ENCODE peak calls at places on chromosomes 1 and 21, in five cellular contexts. One of them, this sample, is unnamed.

GRCh38 chr1:225954753-225955152 is 13.7 kb upstream of the LEFTY2 start:
- DNase-seq in GM03348: no peak
- DNase-seq in naive thymus-derived CD8-positive, alpha-beta T cell: no peak
- DNase-seq in effector memory CD4-positive, alpha-beta T cell: no peak
- DNase-seq in HuH-7.5: no peak
- DNase-seq in this sample: no peak

GRCh38 chr1:229025576-229025975 is 245.3 kb upstream of the RAB4A start:
- DNase-seq in GM03348: no peak
- DNase-seq in naive thymus-derived CD8-positive, alpha-beta T cell: no peak
- DNase-seq in effector memory CD4-positive, alpha-beta T cell: no peak
- DNase-seq in HuH-7.5: no peak
- DNase-seq in this sample: no peak

GRCh38 chr1:239547987-239548386 is 161.6 kb downstream of the CHRM3 start:
- DNase-seq in GM03348: no peak
- DNase-seq in naive thymus-derived CD8-positive, alpha-beta T cell: no peak
- DNase-seq in effector memory CD4-positive, alpha-beta T cell: no peak
- DNase-seq in HuH-7.5: no peak
- DNase-seq in this sample: no peak

GRCh38 chr1:10966233-10966632 is 46.2 kb upstream of the TARDBP start:
- DNase-seq in GM03348: no peak
- DNase-seq in naive thymus-derived CD8-positive, alpha-beta T cell: no peak
- DNase-seq in effector memory CD4-positive, alpha-beta T cell: no peak
- DNase-seq in HuH-7.5: no peak
- DNase-seq in this sample: no peak

GRCh38 chr1:116986531-116987255 is 14.9 kb upstream of the CD101 start:
- DNase-seq in GM03348: no peak
- DNase-seq in naive thymus-derived CD8-positive, alpha-beta T cell: peak
- DNase-seq in effector memory CD4-positive, alpha-beta T cell: no peak
- DNase-seq in HuH-7.5: no peak
- DNase-seq in this sample: peak

GRCh38 chr1:35915693-35916092 is 15.2 kb upstream of the AGO3 start:
- DNase-seq in GM03348: no peak
- DNase-seq in naive thymus-derived CD8-positive, alpha-beta T cell: no peak
- DNase-seq in effector memory CD4-positive, alpha-beta T cell: no peak
- DNase-seq in HuH-7.5: no peak
- DNase-seq in this sample: no peak

GRCh38 chr1:201489656-201490261 is 17.2 kb downstream of the CSRP1 start:
- DNase-seq in GM03348: no peak
- DNase-seq in naive thymus-derived CD8-positive, alpha-beta T cell: no peak
- DNase-seq in effector memory CD4-positive, alpha-beta T cell: no peak
- DNase-seq in HuH-7.5: no peak
- DNase-seq in this sample: no peak

GRCh38 chr1:1597275-1597930 is 2.5 kb downstream of the FNDC10 start:
- DNase-seq in GM03348: peak
- DNase-seq in naive thymus-derived CD8-positive, alpha-beta T cell: no peak
- DNase-seq in effector memory CD4-positive, alpha-beta T cell: no peak
- DNase-seq in HuH-7.5: peak
- DNase-seq in this sample: no peak

GRCh38 chr1:6486433-6487011 is 4.9 kb downstream of the PLEKHG5 start:
- DNase-seq in GM03348: peak
- DNase-seq in naive thymus-derived CD8-positive, alpha-beta T cell: peak
- DNase-seq in effector memory CD4-positive, alpha-beta T cell: peak
- DNase-seq in HuH-7.5: peak
- DNase-seq in this sample: peak

GRCh38 chr1:167695150-167695549 is 26.6 kb upstream of the MPZL1 start:
- DNase-seq in GM03348: no peak
- DNase-seq in naive thymus-derived CD8-positive, alpha-beta T cell: no peak
- DNase-seq in effector memory CD4-positive, alpha-beta T cell: no peak
- DNase-seq in HuH-7.5: no peak
- DNase-seq in this sample: no peak

GRCh38 chr1:153546371-153546770 is 765 bp upstream of the S100A4 start:
- DNase-seq in GM03348: no peak
- DNase-seq in naive thymus-derived CD8-positive, alpha-beta T cell: no peak
- DNase-seq in effector memory CD4-positive, alpha-beta T cell: no peak
- DNase-seq in HuH-7.5: no peak
- DNase-seq in this sample: no peak

GRCh38 chr1:32063261-32063681 is 9.5 kb upstream of the TMEM39B start:
- DNase-seq in GM03348: peak
- DNase-seq in naive thymus-derived CD8-positive, alpha-beta T cell: peak
- DNase-seq in effector memory CD4-positive, alpha-beta T cell: no peak
- DNase-seq in HuH-7.5: peak
- DNase-seq in this sample: peak

GRCh38 chr1:111720977-111721670 is 18.1 kb downstream of the INKA2 start:
- DNase-seq in GM03348: no peak
- DNase-seq in naive thymus-derived CD8-positive, alpha-beta T cell: no peak
- DNase-seq in effector memory CD4-positive, alpha-beta T cell: no peak
- DNase-seq in HuH-7.5: no peak
- DNase-seq in this sample: no peak

GRCh38 chr1:76203132-76203531 is 128.6 kb downstream of the ST6GALNAC3 start:
- DNase-seq in GM03348: no peak
- DNase-seq in naive thymus-derived CD8-positive, alpha-beta T cell: no peak
- DNase-seq in effector memory CD4-positive, alpha-beta T cell: no peak
- DNase-seq in HuH-7.5: no peak
- DNase-seq in this sample: no peak

GRCh38 chr1:158972841-158973240 is 36.9 kb upstream of the IFI16 start:
- DNase-seq in GM03348: no peak
- DNase-seq in naive thymus-derived CD8-positive, alpha-beta T cell: no peak
- DNase-seq in effector memory CD4-positive, alpha-beta T cell: no peak
- DNase-seq in HuH-7.5: no peak
- DNase-seq in this sample: peak

GRCh38 chr1:21594935-21595897 is 73.9 kb downstream of the RAP1GAP start:
- DNase-seq in GM03348: peak
- DNase-seq in naive thymus-derived CD8-positive, alpha-beta T cell: no peak
- DNase-seq in effector memory CD4-positive, alpha-beta T cell: no peak
- DNase-seq in HuH-7.5: peak
- DNase-seq in this sample: no peak

GRCh38 chr1:219062161-219062560 is 111.5 kb upstream of the LYPLAL1 start:
- DNase-seq in GM03348: no peak
- DNase-seq in naive thymus-derived CD8-positive, alpha-beta T cell: no peak
- DNase-seq in effector memory CD4-positive, alpha-beta T cell: no peak
- DNase-seq in HuH-7.5: no peak
- DNase-seq in this sample: no peak

GRCh38 chr21:40243676-40244075 is 376.4 kb downstream of the PCP4 start:
- DNase-seq in GM03348: no peak
- DNase-seq in naive thymus-derived CD8-positive, alpha-beta T cell: no peak
- DNase-seq in effector memory CD4-positive, alpha-beta T cell: no peak
- DNase-seq in HuH-7.5: no peak
- DNase-seq in this sample: no peak

This sample was measured in GDM1.